ENCODE peak calls at places on chromosomes 11 and 22, in ten cellular contexts. P is stomach, H is AG04449, G is left ventricle myocardium inferior, R is lower leg skin, S is upper lobe of right lung, X is GM12865, U is GM06990, D is small intestine, L is psoas muscle. V is an unnamed sample.

GRCh38 chr11:1442163-1442562 is 44.4 kb downstream of the MOB2 start:
- DNase-seq in P (no peak), G (no peak), U (no peak), D (peak; percentile 18), L (no peak), H (no peak), R (no peak), X (no peak), S (no peak), V (no peak)

GRCh38 chr11:129131361-129131760 is 60.8 kb downstream of the ARHGAP32 start:
- DNase-seq in H (no peak), X (no peak), L (no peak), S (no peak), G (no peak), P (no peak), U (no peak), R (no peak), D (no peak), V (no peak)

GRCh38 chr22:27716074-27716473 is 85.5 kb downstream of the MN1 start:
- DNase-seq in D (no peak), R (no peak), G (no peak), L (no peak), X (no peak), H (no peak), S (no peak), P (no peak), U (no peak), V (no peak)

GRCh38 chr22:22800716-22801115 is 86.9 kb upstream of the IGLL5 start:
- DNase-seq in U (no peak), L (peak; percentile 43), P (no peak), G (no peak), X (no peak), S (no peak), D (no peak), R (peak; percentile 25), H (no peak), V (no peak)

GRCh38 chr11:71461696-71462095 is 8.7 kb downstream of the NADSYN1 start:
- DNase-seq in P (no peak), L (no peak), D (no peak), G (no peak), U (no peak), S (no peak), X (no peak), H (no peak), R (no peak), V (no peak)

GRCh38 chr11:15248749-15249148 is 134.0 kb downstream of the INSC start:
- DNase-seq in H (no peak), P (no peak), U (no peak), L (no peak), R (no peak), X (no peak), S (no peak), G (no peak), D (no peak), V (no peak)

GRCh38 chr11:70716986-70717775 is 318.9 kb downstream of the CTTN start:
- DNase-seq in U (no peak), D (no peak), G (no peak), L (no peak), P (no peak), R (no peak), X (no peak), H (no peak), S (no peak), V (no peak)

GRCh38 chr11:35786188-35786587 is 123.6 kb downstream of the TRIM44 start:
- DNase-seq in U (no peak), X (no peak), P (no peak), S (no peak), D (no peak), L (no peak), G (no peak), R (no peak), H (no peak), V (no peak)

GRCh38 chr11:72930011-72930410 is 115.8 kb downstream of the ATG16L2 start:
- DNase-seq in G (no peak), P (no peak), X (peak; percentile 41), R (no peak), U (no peak), S (no peak), H (no peak), L (no peak), D (no peak), V (no peak)

GRCh38 chr11:29328961-29329441 is 687.8 kb downstream of the KCNA4 start:
- DNase-seq in P (no peak), H (no peak), U (no peak), R (no peak), L (no peak), D (peak; percentile 3), G (no peak), X (peak; percentile 35), S (no peak), V (no peak)

GRCh38 chr22:23380230-23380573 is 199.9 kb downstream of the IGLL1 start:
- DNase-seq in S (no peak), U (no peak), D (no peak), X (no peak), H (no peak), G (no peak), P (peak; percentile 41), R (no peak), L (no peak), V (no peak)

GRCh38 chr11:75468534-75469340 is 35.7 kb upstream of the KLHL35 start:
- DNase-seq in S (no peak), G (peak; percentile 70), P (peak; percentile 33), H (no peak), X (no peak), D (no peak), R (no peak), U (no peak), L (peak; percentile 71), V (peak; percentile 80)

GRCh38 chr22:47220752-47221151 is 458.3 kb downstream of the TBC1D22A start:
- DNase-seq in X (no peak), P (no peak), R (no peak), G (no peak), L (no peak), S (no peak), H (no peak), D (no peak), U (no peak), V (no peak)

GRCh38 chr11:35255514-35255913 is 116.5 kb downstream of the CD44 start:
- DNase-seq in U (no peak), G (no peak), L (no peak), R (no peak), S (no peak), X (no peak), P (no peak), D (no peak), H (no peak), V (no peak)

GRCh38 chr11:8800498-8801110 is 110.4 kb upstream of the AKIP1 start:
- DNase-seq in S (no peak), X (no peak), G (no peak), H (no peak), R (no peak), U (no peak), P (no peak), D (no peak), L (no peak), V (no peak)
- H3K4me3 ChIP-seq in S (no peak overlapping the region), X (no peak overlapping the region), G (no peak overlapping the region), H (no peak overlapping the region), R (no peak overlapping the region), U (no peak overlapping the region), P (no peak overlapping the region), D (no peak overlapping the region), L (no peak overlapping the region), V (no peak overlapping the region)

GRCh38 chr11:20474176-20474950 is 86.8 kb downstream of the PRMT3 start:
- DNase-seq in G (peak; percentile 18), X (no peak), D (peak; percentile 57), S (no peak), L (no peak), U (peak; percentile 13), H (no peak), P (no peak), R (peak; percentile 17), V (no peak)
- H3K4me3 ChIP-seq in G (no peak overlapping the region), X (no peak overlapping the region), D (no peak overlapping the region), S (no peak overlapping the region), L (no peak overlapping the region), U (no peak overlapping the region), H (no peak overlapping the region), P (no peak overlapping the region), R (no peak overlapping the region), V (no peak overlapping the region)

GRCh38 chr11:64632654-64633053 is 41.6 kb downstream of the SLC22A12 start:
- DNase-seq in H (no peak), U (no peak), P (no peak), D (no peak), L (no peak), S (no peak), R (no peak), X (no peak), G (no peak), V (no peak)

GRCh38 chr11:64631675-64632074 is 40.7 kb downstream of the SLC22A12 start:
- DNase-seq in S (no peak), U (no peak), P (no peak), D (no peak), R (no peak), H (no peak), X (no peak), L (no peak), G (no peak), V (no peak)

GRCh38 chr11:64629796-64630562 is 39.0 kb downstream of the SLC22A12 start:
- DNase-seq in P (no peak), X (no peak), U (no peak), L (no peak), R (no peak), S (no peak), G (no peak), H (no peak), D (no peak), V (no peak)

GRCh38 chr11:64633555-64634159 is 42.6 kb downstream of the SLC22A12 start:
- DNase-seq in H (no peak), U (no peak), X (no peak), S (no peak), G (no peak), R (no peak), D (no peak), P (no peak), L (no peak), V (no peak)

GRCh38 chr11:64632237-64632636 is 41.2 kb downstream of the SLC22A12 start:
- DNase-seq in H (no peak), P (no peak), G (no peak), X (no peak), S (no peak), L (no peak), U (no peak), R (no peak), D (no peak), V (no peak)
- H3K4me3 ChIP-seq in H (no peak overlapping the region), P (no peak overlapping the region), G (no peak overlapping the region), X (no peak overlapping the region), S (no peak overlapping the region), L (no peak overlapping the region), U (no peak overlapping the region), R (no peak overlapping the region), D (no peak overlapping the region), V (no peak overlapping the region)

GRCh38 chr11:118152552-118153471 is at the start of gene SCN4B:
- DNase-seq in U (no peak), X (no peak), R (peak; percentile 30), H (no peak), D (peak; percentile 19), S (peak; percentile 82), L (peak; percentile 63), G (peak; percentile 76), P (peak; percentile 65), V (peak; percentile 78)
- H3K4me3 ChIP-seq in U (no peak within 1 kb of the TSS), X (no peak within 1 kb of the TSS), R (peak within 1 kb of the TSS; percentile 21), H (peak within 1 kb of the TSS; percentile 36), D (peak within 1 kb of the TSS; percentile 37), S (peak within 1 kb of the TSS; percentile 53), L (peak within 1 kb of the TSS; percentile 70), G (peak within 1 kb of the TSS; percentile 75), P (peak within 1 kb of the TSS; percentile 45), V (peak within 1 kb of the TSS; percentile 59)